ENCODE peak calls at places on chromosomes 6 and 20, in seven cellular contexts. D is SK-N-SH, S is lower lobe of right lung, T is aorta, J is testis, N is heart left ventricle, G is ovary. Y is an unnamed sample.

GRCh38 chr6:106094964-106095335 is 8.8 kb downstream of the PRDM1 start:
- DNase-seq in D (no peak), S (no peak), T (no peak), J (no peak), N (no peak), G (no peak), Y (no peak)

GRCh38 chr20:63767456-63767855 is 27.9 kb downstream of the SLC2A4RG start:
- DNase-seq in D (no peak), S (no peak), T (no peak), J (peak; percentile 49), N (peak; percentile 29), G (no peak), Y (no peak)

GRCh38 chr6:54718541-54719023 is 128.0 kb upstream of the FAM83B start:
- DNase-seq in D (no peak), S (no peak), T (no peak), J (no peak), N (no peak), G (no peak), Y (no peak)

GRCh38 chr6:116971959-116972358 is 94.9 kb downstream of the RFX6 start:
- DNase-seq in D (peak; percentile 15), S (no peak), T (no peak), J (peak; percentile 21), N (peak; percentile 6), G (no peak), Y (no peak)

GRCh38 chr20:47973519-47974233 is 188.4 kb upstream of the SULF2 start:
- DNase-seq in D (no peak), S (no peak), T (no peak), J (no peak), N (peak; percentile 74), G (no peak), Y (no peak)

GRCh38 chr6:148396926-148397325 is 54.3 kb downstream of the SASH1 start:
- DNase-seq in D (no peak), S (no peak), T (no peak), J (no peak), N (no peak), G (no peak), Y (no peak)

GRCh38 chr6:54586251-54586650 is 260.3 kb upstream of the FAM83B start:
- DNase-seq in D (no peak), S (no peak), T (no peak), J (no peak), N (no peak), G (no peak), Y (no peak)

GRCh38 chr6:34543421-34543820 is 12.7 kb downstream of the SPDEF start:
- DNase-seq in D (no peak), S (no peak), T (no peak), J (no peak), N (no peak), G (no peak), Y (peak; percentile 66)

GRCh38 chr20:10541668-10542411 is 106.7 kb downstream of the SLX4IP start:
- DNase-seq in D (no peak), S (no peak), T (no peak), J (no peak), N (no peak), G (no peak), Y (no peak)

GRCh38 chr6:152316024-152316423 is 321.1 kb downstream of the SYNE1 start:
- DNase-seq in D (no peak), S (peak; percentile 52), T (no peak), J (no peak), N (peak; percentile 70), G (no peak), Y (no peak)

GRCh38 chr6:74623027-74623426 is 582.8 kb downstream of the COL12A1 start:
- DNase-seq in D (no peak), S (no peak), T (no peak), J (no peak), N (no peak), G (no peak), Y (no peak)

GRCh38 chr20:32763202-32763999 is 1.2 kb downstream of the DNMT3B start:
- DNase-seq in D (peak; percentile 56), S (no peak), T (peak; percentile 78), J (peak; percentile 36), N (no peak), G (no peak), Y (no peak)

GRCh38 chr20:40612837-40613236 is 76.2 kb downstream of the MAFB start:
- DNase-seq in D (no peak), S (no peak), T (no peak), J (no peak), N (no peak), G (no peak), Y (no peak)

GRCh38 chr6:106972500-106972899 is 2.0 kb downstream of the CD24 start:
- DNase-seq in D (peak; percentile 37), S (no peak), T (no peak), J (no peak), N (no peak), G (no peak), Y (no peak)

GRCh38 chr20:20527661-20528060 is 159.8 kb downstream of the INSM1 start:
- DNase-seq in D (no peak), S (no peak), T (no peak), J (no peak), N (no peak), G (no peak), Y (no peak)

GRCh38 chr6:170208651-170209353 is 82.1 kb downstream of the DLL1 start:
- DNase-seq in D (peak; percentile 11), S (no peak), T (peak; percentile 44), J (peak; percentile 12), N (peak; percentile 2), G (peak; percentile 12), Y (no peak)

GRCh38 chr6:96742702-96743101 is 94.6 kb downstream of the GPR63 start:
- DNase-seq in D (peak; percentile 53), S (no peak), T (no peak), J (no peak), N (no peak), G (no peak), Y (no peak)

DNA sequence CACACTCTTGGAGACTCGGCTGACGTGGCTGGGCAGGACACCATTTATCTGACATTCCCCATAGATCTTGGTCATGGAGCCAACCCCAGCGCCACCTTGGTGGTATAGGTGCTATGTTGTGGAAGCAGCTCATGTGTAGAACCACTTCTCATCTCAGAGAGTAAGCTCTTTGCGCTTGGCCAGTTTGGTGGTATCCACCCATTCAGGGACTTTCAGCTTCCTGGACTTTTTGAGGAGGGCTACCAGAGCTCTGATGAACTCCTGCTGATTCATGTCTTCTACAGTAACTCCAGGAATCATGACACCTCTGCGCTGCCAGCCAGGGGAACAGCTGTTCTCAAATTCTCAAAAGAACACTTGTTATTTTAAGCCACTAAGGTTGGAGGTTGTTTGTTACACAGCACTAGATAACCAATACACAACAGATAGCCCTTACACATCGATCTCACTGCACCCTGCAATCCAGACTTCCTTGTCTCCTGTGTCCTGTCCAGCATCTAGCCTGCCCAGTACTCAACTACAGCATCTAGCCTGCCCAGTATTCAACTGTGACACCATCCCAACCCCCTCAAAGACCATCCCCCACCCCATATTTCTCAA is 86.0 kb upstream of the SLC22A16 start:
- DNase-seq in D (no peak), S (no peak), T (no peak), J (no peak), N (no peak), G (no peak), Y (no peak)
- H3K27me3 ChIP-seq in D (no peaks in the 10 kb centered on the region), S (no peaks in the 10 kb centered on the region), T (no peaks in the 10 kb centered on the region), J (no peaks in the 10 kb centered on the region), N (no peaks in the 10 kb centered on the region), G (no peaks in the 10 kb centered on the region), Y (no peaks in the 10 kb centered on the region)

DNA sequence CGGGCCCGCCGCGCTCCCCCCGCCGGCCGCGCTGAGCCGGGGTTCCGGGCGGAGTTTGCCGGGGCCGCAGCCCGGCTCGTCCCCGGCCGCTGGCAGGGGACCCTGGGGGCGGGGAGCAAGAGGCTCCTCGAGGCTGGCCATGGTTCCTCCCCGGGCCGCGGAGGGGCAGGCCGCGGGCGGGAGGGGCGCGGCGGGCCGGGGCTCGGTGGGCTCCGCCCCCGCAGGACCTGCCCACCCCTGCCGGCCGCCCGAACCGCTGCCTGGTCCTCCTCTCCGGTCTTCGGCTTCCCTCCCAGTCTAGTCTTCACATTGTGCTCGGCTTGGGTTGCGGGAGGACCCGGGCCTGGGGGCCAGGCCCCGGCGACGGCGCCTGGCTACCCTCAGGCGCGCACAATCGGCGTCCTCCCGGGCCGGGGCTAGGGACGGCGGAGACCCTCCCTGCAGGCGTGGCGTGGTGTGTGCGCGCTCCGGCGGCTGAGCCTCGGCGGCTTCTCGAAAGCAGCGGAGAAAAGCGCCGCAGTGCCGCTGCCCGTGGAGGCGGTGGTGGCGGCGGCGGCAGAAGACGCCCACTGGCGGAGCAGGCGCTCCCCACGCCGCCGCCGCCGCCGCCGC is at the start of gene PDE10A:
- DNase-seq in D (peak; percentile 82), S (no peak), T (peak; percentile 78), J (no peak), N (peak; percentile 81), G (peak; percentile 51), Y (peak; percentile 54)
- H3K4me3 ChIP-seq in D (peak within 1 kb of the TSS; percentile 38), S (peak within 1 kb of the TSS; percentile 56), T (peak within 1 kb of the TSS; percentile 64), J (peak within 1 kb of the TSS; percentile 54), N (peak within 1 kb of the TSS; percentile 66), G (peak within 1 kb of the TSS; percentile 51), Y (peak within 1 kb of the TSS; percentile 56)

DNA sequence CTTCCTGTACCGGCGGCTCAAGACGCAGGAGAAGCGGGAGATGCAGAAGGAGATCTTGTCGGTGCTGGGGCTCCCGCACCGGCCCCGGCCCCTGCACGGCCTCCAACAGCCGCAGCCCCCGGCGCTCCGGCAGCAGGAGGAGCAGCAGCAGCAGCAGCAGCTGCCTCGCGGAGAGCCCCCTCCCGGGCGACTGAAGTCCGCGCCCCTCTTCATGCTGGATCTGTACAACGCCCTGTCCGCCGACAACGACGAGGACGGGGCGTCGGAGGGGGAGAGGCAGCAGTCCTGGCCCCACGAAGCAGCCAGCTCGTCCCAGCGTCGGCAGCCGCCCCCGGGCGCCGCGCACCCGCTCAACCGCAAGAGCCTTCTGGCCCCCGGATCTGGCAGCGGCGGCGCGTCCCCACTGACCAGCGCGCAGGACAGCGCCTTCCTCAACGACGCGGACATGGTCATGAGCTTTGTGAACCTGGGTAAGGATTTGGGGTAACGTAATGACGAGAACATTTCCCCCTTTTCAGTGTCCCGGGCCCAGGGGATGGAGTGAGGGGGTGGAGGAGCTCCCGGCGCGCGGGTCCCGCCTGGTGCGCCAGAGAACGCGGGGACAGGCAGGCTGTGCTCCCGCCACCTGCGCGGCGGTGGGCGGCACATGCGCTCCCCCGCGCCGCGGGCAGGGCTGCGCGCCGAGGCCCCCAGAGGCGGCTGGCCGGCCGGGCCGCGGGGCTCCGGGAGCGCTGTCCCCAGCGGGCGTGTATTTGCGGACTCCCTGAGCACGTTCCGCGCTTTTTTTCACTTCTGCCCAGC is 1.5 kb downstream of the BMP6 start:
- DNase-seq in D (peak; percentile 60), S (no peak), T (peak; percentile 75), J (no peak), N (no peak), G (peak; percentile 25), Y (peak; percentile 13)
- H3K27me3 ChIP-seq in D (peaks cover 42% of the 10 kb centered on the region), S (peaks cover 38% of the 10 kb centered on the region), T (no peaks in the 10 kb centered on the region), J (no peaks in the 10 kb centered on the region), N (peaks cover 71% of the 10 kb centered on the region), G (no peaks in the 10 kb centered on the region), Y (peaks cover 47% of the 10 kb centered on the region)

GRCh38 chr20:9515761-9516657 is 1.6 kb downstream of the LAMP5 start:
- DNase-seq in D (peak; percentile 76), S (peak; percentile 67), T (no peak), J (no peak), N (peak; percentile 38), G (no peak), Y (no peak)

GRCh38 chr20:9514461-9515210 is at the start of gene LAMP5:
- DNase-seq in D (peak; percentile 82), S (peak; percentile 47), T (peak; percentile 81), J (peak; percentile 49), N (no peak), G (no peak), Y (peak; percentile 73)

GRCh38 chr20:9514072-9514460 is 324 bp upstream of the LAMP5 start:
- DNase-seq in D (peak; percentile 44), S (no peak), T (no peak), J (no peak), N (no peak), G (no peak), Y (no peak)

GRCh38 chr20:9516658-9516987 is 2.2 kb downstream of the LAMP5 start:
- DNase-seq in D (no peak), S (no peak), T (no peak), J (no peak), N (no peak), G (no peak), Y (no peak)

GRCh38 chr20:9515211-9515580 is 806 bp downstream of the LAMP5 start:
- DNase-seq in D (peak; percentile 54), S (no peak), T (no peak), J (no peak), N (no peak), G (no peak), Y (no peak)
- H3K4me3 ChIP-seq in D (peak overlapping the region; percentile 54), S (peak overlapping the region; percentile 29), T (no peak overlapping the region), J (no peak overlapping the region), N (no peak overlapping the region), G (no peak overlapping the region), Y (peak overlapping the region; percentile 28)